ENCODE peak calls at places on chromosomes 16 and 17, in eight cellular contexts. One of them, this sample, is unnamed.

GRCh38 chr17:49494937-49495841 is at the start of gene NGFR:
- DNase-seq in NT2/D1: no peak
- DNase-seq in AG04450: no peak
- DNase-seq in stimulated activated CD8-positive, alpha-beta memory T cell treated with anti-CD3 and anti-CD28 coated beads, Interleukin-12 subunit alpha, Interleukin-12 subunit beta, amount 100 ng/mL, for 4 hours: peak; percentile 50
- DNase-seq in GM04504: no peak
- DNase-seq in activated T-cell treated with anti-CD3 and anti-CD28 coated beads for 4 hours: peak; percentile 23
- DNase-seq in ACHN: peak; percentile 48
- DNase-seq in RCC 7860: no peak
- DNase-seq in this sample: peak; percentile 78

GRCh38 chr16:88705076-88705684 is 1.0 kb downstream of the RNF166 start:
- DNase-seq in NT2/D1: no peak
- DNase-seq in AG04450: no peak
- DNase-seq in activated T-cell treated with anti-CD3 and anti-CD28 coated beads for 4 hours: no peak
- DNase-seq in RCC 7860: no peak
- DNase-seq in stimulated activated CD8-positive, alpha-beta memory T cell treated with anti-CD3 and anti-CD28 coated beads, Interleukin-12 subunit alpha, Interleukin-12 subunit beta, amount 100 ng/mL, for 4 hours: no peak
- DNase-seq in ACHN: no peak
- DNase-seq in GM04504: no peak
- DNase-seq in this sample: no peak

GRCh38 chr16:79370736-79371135 is 229.8 kb downstream of the MAF start:
- DNase-seq in RCC 7860: no peak
- DNase-seq in GM04504: no peak
- DNase-seq in AG04450: no peak
- DNase-seq in activated T-cell treated with anti-CD3 and anti-CD28 coated beads for 4 hours: no peak
- DNase-seq in NT2/D1: no peak
- DNase-seq in ACHN: no peak
- DNase-seq in stimulated activated CD8-positive, alpha-beta memory T cell treated with anti-CD3 and anti-CD28 coated beads, Interleukin-12 subunit alpha, Interleukin-12 subunit beta, amount 100 ng/mL, for 4 hours: no peak
- DNase-seq in this sample: no peak

GRCh38 chr17:75551276-75551675 is 25.8 kb downstream of the LLGL2 start:
- DNase-seq in RCC 7860: peak; percentile 24
- DNase-seq in AG04450: no peak
- DNase-seq in activated T-cell treated with anti-CD3 and anti-CD28 coated beads for 4 hours: no peak
- DNase-seq in ACHN: no peak
- DNase-seq in NT2/D1: no peak
- DNase-seq in GM04504: no peak
- DNase-seq in stimulated activated CD8-positive, alpha-beta memory T cell treated with anti-CD3 and anti-CD28 coated beads, Interleukin-12 subunit alpha, Interleukin-12 subunit beta, amount 100 ng/mL, for 4 hours: no peak
- DNase-seq in this sample: no peak

GRCh38 chr16:78129349-78129748 is 29.9 kb downstream of the WWOX start:
- DNase-seq in AG04450: no peak
- DNase-seq in stimulated activated CD8-positive, alpha-beta memory T cell treated with anti-CD3 and anti-CD28 coated beads, Interleukin-12 subunit alpha, Interleukin-12 subunit beta, amount 100 ng/mL, for 4 hours: no peak
- DNase-seq in ACHN: no peak
- DNase-seq in GM04504: no peak
- DNase-seq in activated T-cell treated with anti-CD3 and anti-CD28 coated beads for 4 hours: no peak
- DNase-seq in RCC 7860: no peak
- DNase-seq in NT2/D1: no peak
- DNase-seq in this sample: no peak

GRCh38 chr16:87033541-87034300 is 283.5 kb downstream of the C16orf95 start:
- DNase-seq in NT2/D1: no peak
- DNase-seq in activated T-cell treated with anti-CD3 and anti-CD28 coated beads for 4 hours: no peak
- DNase-seq in RCC 7860: no peak
- DNase-seq in stimulated activated CD8-positive, alpha-beta memory T cell treated with anti-CD3 and anti-CD28 coated beads, Interleukin-12 subunit alpha, Interleukin-12 subunit beta, amount 100 ng/mL, for 4 hours: no peak
- DNase-seq in GM04504: no peak
- DNase-seq in ACHN: no peak
- DNase-seq in AG04450: no peak
- DNase-seq in this sample: no peak

GRCh38 chr16:61595605-61596004 is 440.6 kb downstream of the CDH8 start:
- DNase-seq in GM04504: no peak
- DNase-seq in stimulated activated CD8-positive, alpha-beta memory T cell treated with anti-CD3 and anti-CD28 coated beads, Interleukin-12 subunit alpha, Interleukin-12 subunit beta, amount 100 ng/mL, for 4 hours: no peak
- DNase-seq in activated T-cell treated with anti-CD3 and anti-CD28 coated beads for 4 hours: no peak
- DNase-seq in NT2/D1: no peak
- DNase-seq in ACHN: no peak
- DNase-seq in AG04450: no peak
- DNase-seq in RCC 7860: no peak
- DNase-seq in this sample: no peak

GRCh38 chr16:3577302-3577752 is at the start of gene NLRC3:
- DNase-seq in NT2/D1: no peak
- DNase-seq in GM04504: no peak
- DNase-seq in AG04450: no peak
- DNase-seq in RCC 7860: no peak
- DNase-seq in activated T-cell treated with anti-CD3 and anti-CD28 coated beads for 4 hours: peak; percentile 6
- DNase-seq in stimulated activated CD8-positive, alpha-beta memory T cell treated with anti-CD3 and anti-CD28 coated beads, Interleukin-12 subunit alpha, Interleukin-12 subunit beta, amount 100 ng/mL, for 4 hours: peak; percentile 21
- DNase-seq in ACHN: no peak
- DNase-seq in this sample: no peak

GRCh38 chr17:6596076-6596475 is 39.7 kb upstream of the PITPNM3 start:
- DNase-seq in stimulated activated CD8-positive, alpha-beta memory T cell treated with anti-CD3 and anti-CD28 coated beads, Interleukin-12 subunit alpha, Interleukin-12 subunit beta, amount 100 ng/mL, for 4 hours: no peak
- DNase-seq in RCC 7860: no peak
- DNase-seq in NT2/D1: no peak
- DNase-seq in AG04450: no peak
- DNase-seq in ACHN: no peak
- DNase-seq in GM04504: no peak
- DNase-seq in activated T-cell treated with anti-CD3 and anti-CD28 coated beads for 4 hours: no peak
- DNase-seq in this sample: no peak

GRCh38 chr17:74746922-74747321 is 1.5 kb upstream of the NHERF1 start:
- DNase-seq in activated T-cell treated with anti-CD3 and anti-CD28 coated beads for 4 hours: no peak
- DNase-seq in NT2/D1: no peak
- DNase-seq in stimulated activated CD8-positive, alpha-beta memory T cell treated with anti-CD3 and anti-CD28 coated beads, Interleukin-12 subunit alpha, Interleukin-12 subunit beta, amount 100 ng/mL, for 4 hours: no peak
- DNase-seq in RCC 7860: no peak
- DNase-seq in ACHN: no peak
- DNase-seq in AG04450: no peak
- DNase-seq in GM04504: no peak
- DNase-seq in this sample: no peak

GRCh38 chr17:81463506-81463905 is 49.1 kb downstream of the ACTG1 start:
- DNase-seq in NT2/D1: no peak
- DNase-seq in ACHN: no peak
- DNase-seq in stimulated activated CD8-positive, alpha-beta memory T cell treated with anti-CD3 and anti-CD28 coated beads, Interleukin-12 subunit alpha, Interleukin-12 subunit beta, amount 100 ng/mL, for 4 hours: no peak
- DNase-seq in RCC 7860: no peak
- DNase-seq in activated T-cell treated with anti-CD3 and anti-CD28 coated beads for 4 hours: no peak
- DNase-seq in AG04450: no peak
- DNase-seq in GM04504: no peak
- DNase-seq in this sample: no peak

GRCh38 chr17:65850486-65850885 is 289.0 kb upstream of the AXIN2 start:
- DNase-seq in RCC 7860: peak; percentile 71
- DNase-seq in GM04504: peak; percentile 66
- DNase-seq in AG04450: no peak
- DNase-seq in ACHN: no peak
- DNase-seq in NT2/D1: no peak
- DNase-seq in activated T-cell treated with anti-CD3 and anti-CD28 coated beads for 4 hours: no peak
- DNase-seq in stimulated activated CD8-positive, alpha-beta memory T cell treated with anti-CD3 and anti-CD28 coated beads, Interleukin-12 subunit alpha, Interleukin-12 subunit beta, amount 100 ng/mL, for 4 hours: no peak
- DNase-seq in this sample: no peak

GRCh38 chr16:85563515-85564276 is 49.4 kb upstream of the GSE1 start:
- DNase-seq in AG04450: no peak
- DNase-seq in GM04504: no peak
- DNase-seq in activated T-cell treated with anti-CD3 and anti-CD28 coated beads for 4 hours: no peak
- DNase-seq in stimulated activated CD8-positive, alpha-beta memory T cell treated with anti-CD3 and anti-CD28 coated beads, Interleukin-12 subunit alpha, Interleukin-12 subunit beta, amount 100 ng/mL, for 4 hours: no peak
- DNase-seq in RCC 7860: peak; percentile 71
- DNase-seq in ACHN: peak; percentile 90
- DNase-seq in NT2/D1: no peak
- DNase-seq in this sample: no peak